ENCODE peak calls at places on chromosomes 11 and 22, in six cellular contexts. One of them, this sample, is unnamed.

GRCh38 chr22:33538277-33538885 is 381.9 kb downstream of the LARGE1 start:
- DNase-seq in HepG2: no peak
- DNase-seq in GM12878: no peak
- DNase-seq in upper lobe of left lung: no peak
- DNase-seq in breast epithelium: no peak
- DNase-seq in stomach: no peak
- DNase-seq in this sample: no peak

GRCh38 chr11:27553186-27553585 is 46.6 kb upstream of the LIN7C start:
- DNase-seq in HepG2: no peak
- DNase-seq in GM12878: no peak
- DNase-seq in upper lobe of left lung: no peak
- DNase-seq in breast epithelium: no peak
- DNase-seq in stomach: no peak
- DNase-seq in this sample: no peak

GRCh38 chr11:11980200-11980599 is 28.2 kb downstream of the DKK3 start:
- DNase-seq in HepG2: no peak
- DNase-seq in GM12878: no peak
- DNase-seq in upper lobe of left lung: no peak
- DNase-seq in breast epithelium: no peak
- DNase-seq in stomach: peak
- DNase-seq in this sample: no peak

GRCh38 chr11:47436726-47437125 is 10.5 kb upstream of the PSMC3 start:
- DNase-seq in HepG2: no peak
- DNase-seq in GM12878: no peak
- DNase-seq in upper lobe of left lung: no peak
- DNase-seq in breast epithelium: no peak
- DNase-seq in stomach: no peak
- DNase-seq in this sample: no peak

GRCh38 chr11:65013130-65013691 is 749 bp upstream of the ARL2 start:
- DNase-seq in HepG2: peak
- DNase-seq in GM12878: no peak
- DNase-seq in upper lobe of left lung: peak
- DNase-seq in breast epithelium: peak
- DNase-seq in stomach: peak
- DNase-seq in this sample: peak

GRCh38 chr11:108906329-108906728 is 241.5 kb downstream of the DDX10 start:
- DNase-seq in HepG2: peak
- DNase-seq in GM12878: no peak
- DNase-seq in upper lobe of left lung: no peak
- DNase-seq in breast epithelium: no peak
- DNase-seq in stomach: no peak
- DNase-seq in this sample: no peak

GRCh38 chr11:64378335-64378884 is 19.4 kb downstream of the RPS6KA4 start:
- DNase-seq in HepG2: no peak
- DNase-seq in GM12878: no peak
- DNase-seq in upper lobe of left lung: no peak
- DNase-seq in breast epithelium: no peak
- DNase-seq in stomach: no peak
- DNase-seq in this sample: peak

GRCh38 chr11:66559141-66559861 is 9.1 kb downstream of the CTSF start:
- DNase-seq in HepG2: no peak
- DNase-seq in GM12878: no peak
- DNase-seq in upper lobe of left lung: peak
- DNase-seq in breast epithelium: no peak
- DNase-seq in stomach: peak
- DNase-seq in this sample: no peak

GRCh38 chr11:2234963-2235362 is 35.4 kb downstream of the ASCL2 start:
- DNase-seq in HepG2: no peak
- DNase-seq in GM12878: no peak
- DNase-seq in upper lobe of left lung: peak
- DNase-seq in breast epithelium: peak
- DNase-seq in stomach: no peak
- DNase-seq in this sample: no peak

GRCh38 chr11:92329644-92330043 is 105.0 kb downstream of the FAT3 start:
- DNase-seq in HepG2: no peak
- DNase-seq in GM12878: no peak
- DNase-seq in upper lobe of left lung: no peak
- DNase-seq in breast epithelium: no peak
- DNase-seq in stomach: no peak
- DNase-seq in this sample: peak

GRCh38 chr11:37770145-37770544 is 1172.1 kb upstream of the RAG2 start:
- DNase-seq in HepG2: no peak
- DNase-seq in GM12878: no peak
- DNase-seq in upper lobe of left lung: no peak
- DNase-seq in breast epithelium: no peak
- DNase-seq in stomach: no peak
- DNase-seq in this sample: no peak

GRCh38 chr11:58626915-58627483 is 4.5 kb downstream of the CNTF start:
- DNase-seq in HepG2: no peak
- DNase-seq in GM12878: no peak
- DNase-seq in upper lobe of left lung: no peak
- DNase-seq in breast epithelium: no peak
- DNase-seq in stomach: no peak
- DNase-seq in this sample: no peak

GRCh38 chr11:20109731-20110445 is 50.4 kb downstream of the DBX1 start:
- DNase-seq in HepG2: no peak
- DNase-seq in GM12878: no peak
- DNase-seq in upper lobe of left lung: no peak
- DNase-seq in breast epithelium: no peak
- DNase-seq in stomach: no peak
- DNase-seq in this sample: no peak

GRCh38 chr11:64449381-64450167 is 90.6 kb downstream of the RPS6KA4 start:
- DNase-seq in HepG2: peak
- DNase-seq in GM12878: peak
- DNase-seq in upper lobe of left lung: peak
- DNase-seq in breast epithelium: no peak
- DNase-seq in stomach: peak
- DNase-seq in this sample: peak

GRCh38 chr22:50047346-50047745 is 10.8 kb downstream of the TTLL8 start:
- DNase-seq in HepG2: no peak
- DNase-seq in GM12878: no peak
- DNase-seq in upper lobe of left lung: no peak
- DNase-seq in breast epithelium: no peak
- DNase-seq in stomach: no peak
- DNase-seq in this sample: no peak

GRCh38 chr11:1650034-1650917 is 20.7 kb downstream of the KRTAP5-5 start:
- DNase-seq in HepG2: no peak
- DNase-seq in GM12878: no peak
- DNase-seq in upper lobe of left lung: no peak
- DNase-seq in breast epithelium: peak
- DNase-seq in stomach: no peak
- DNase-seq in this sample: peak

GRCh38 chr11:112613051-112613972 is 347.9 kb upstream of the NCAM1 start:
- DNase-seq in HepG2: peak
- DNase-seq in GM12878: no peak
- DNase-seq in upper lobe of left lung: no peak
- DNase-seq in breast epithelium: no peak
- DNase-seq in stomach: no peak
- DNase-seq in this sample: no peak

GRCh38 chr11:104602643-104603042 is 295.6 kb downstream of the CASP12 start:
- DNase-seq in HepG2: no peak
- DNase-seq in GM12878: no peak
- DNase-seq in upper lobe of left lung: no peak
- DNase-seq in breast epithelium: no peak
- DNase-seq in stomach: no peak
- DNase-seq in this sample: no peak

GRCh38 chr11:102306048-102306575 is 11.2 kb upstream of the BIRC3 start:
- DNase-seq in HepG2: no peak
- DNase-seq in GM12878: no peak
- DNase-seq in upper lobe of left lung: no peak
- DNase-seq in breast epithelium: no peak
- DNase-seq in stomach: peak
- DNase-seq in this sample: peak

GRCh38 chr11:77044356-77044755 is 10.2 kb downstream of the B3GNT6 start:
- DNase-seq in HepG2: no peak
- DNase-seq in GM12878: no peak
- DNase-seq in upper lobe of left lung: no peak
- DNase-seq in breast epithelium: no peak
- DNase-seq in stomach: no peak
- DNase-seq in this sample: no peak

GRCh38 chr11:77044886-77045285 is 10.7 kb downstream of the B3GNT6 start:
- DNase-seq in HepG2: no peak
- DNase-seq in GM12878: no peak
- DNase-seq in upper lobe of left lung: no peak
- DNase-seq in breast epithelium: no peak
- DNase-seq in stomach: no peak
- DNase-seq in this sample: no peak

GRCh38 chr11:77046060-77046501 is 11.9 kb downstream of the B3GNT6 start:
- DNase-seq in HepG2: no peak
- DNase-seq in GM12878: no peak
- DNase-seq in upper lobe of left lung: peak
- DNase-seq in breast epithelium: no peak
- DNase-seq in stomach: peak
- DNase-seq in this sample: no peak

GRCh38 chr11:77049081-77049480 is 14.9 kb downstream of the B3GNT6 start:
- DNase-seq in HepG2: no peak
- DNase-seq in GM12878: no peak
- DNase-seq in upper lobe of left lung: no peak
- DNase-seq in breast epithelium: no peak
- DNase-seq in stomach: peak
- DNase-seq in this sample: no peak

DNA sequence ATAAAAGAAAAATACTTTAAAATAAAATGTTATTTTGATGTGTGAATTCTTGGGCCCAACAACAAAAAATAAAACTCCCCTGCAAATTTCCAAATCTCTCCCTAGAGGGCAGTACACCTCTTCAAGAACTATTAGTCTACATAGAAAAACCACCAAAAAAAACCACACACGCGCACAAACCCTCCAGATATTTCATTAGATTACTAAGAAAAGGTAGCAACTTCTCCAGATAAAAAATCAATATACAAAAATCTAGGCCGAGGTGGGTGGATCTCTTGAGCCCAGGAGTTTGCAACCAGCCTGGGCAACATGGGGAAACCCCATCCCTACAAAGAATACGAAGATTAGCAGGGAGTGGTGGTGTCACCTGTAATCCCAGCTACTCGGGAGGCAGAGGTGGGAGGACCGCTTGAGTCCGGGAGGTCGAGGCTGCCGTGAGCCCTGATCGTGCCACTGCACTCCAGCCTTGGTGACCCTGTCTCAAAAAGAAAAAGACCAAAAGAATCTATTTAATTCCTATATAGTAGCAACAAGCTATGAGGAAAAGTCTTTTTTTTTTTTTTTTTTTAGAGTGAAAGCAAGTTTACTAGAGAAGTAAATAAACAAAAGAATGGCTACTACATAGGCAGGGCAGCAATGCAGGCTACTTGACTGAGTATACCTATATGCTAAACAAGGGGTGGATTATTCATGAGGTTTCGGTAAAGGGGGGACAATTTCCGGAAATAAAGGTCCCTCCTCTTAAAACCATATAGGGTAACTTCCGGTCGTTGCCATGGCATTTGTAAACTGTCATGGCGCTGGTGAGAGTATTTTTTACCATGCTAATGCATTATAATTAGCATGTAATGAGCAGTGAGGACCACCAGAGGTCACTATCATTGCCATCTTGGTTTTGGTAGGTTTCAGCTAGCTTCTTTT is 13.1 kb downstream of the B3GNT6 start:
- DNase-seq in HepG2: peak
- DNase-seq in GM12878: peak
- DNase-seq in upper lobe of left lung: no peak
- DNase-seq in breast epithelium: no peak
- DNase-seq in stomach: peak
- DNase-seq in this sample: peak
- TF ChIP-seq POLR2AphosphoS5 in HepG2: no peak
- TF ChIP-seq POLR2AphosphoS5 in GM12878: no peak
- TF ChIP-seq POLR2AphosphoS5 in upper lobe of left lung: no peak
- TF ChIP-seq POLR2AphosphoS5 in breast epithelium: no peak
- TF ChIP-seq POLR2AphosphoS5 in stomach: no peak
- TF ChIP-seq POLR2AphosphoS5 in this sample: peak

GRCh38 chr11:14643697-14644395 is at the start of gene PDE3B:
- DNase-seq in HepG2: peak
- DNase-seq in GM12878: no peak
- DNase-seq in upper lobe of left lung: peak
- DNase-seq in breast epithelium: peak
- DNase-seq in stomach: peak
- DNase-seq in this sample: peak
- TF ChIP-seq POLR2A in HepG2: peak
- TF ChIP-seq POLR2A in GM12878: peak
- TF ChIP-seq POLR2A in upper lobe of left lung: peak
- TF ChIP-seq POLR2A in breast epithelium: no peak
- TF ChIP-seq POLR2A in stomach: no peak
- TF ChIP-seq POLR2A in this sample: peak

GRCh38 chr22:35350539-35351503 is 30.1 kb upstream of the HMOX1 start:
- DNase-seq in HepG2: peak
- DNase-seq in GM12878: peak
- DNase-seq in upper lobe of left lung: peak
- DNase-seq in breast epithelium: peak
- DNase-seq in stomach: peak
- DNase-seq in this sample: peak
- TF ChIP-seq CTCF in HepG2: peak
- TF ChIP-seq CTCF in GM12878: peak
- TF ChIP-seq CTCF in upper lobe of left lung: peak
- TF ChIP-seq CTCF in breast epithelium: peak
- TF ChIP-seq CTCF in stomach: peak
- TF ChIP-seq CTCF in this sample: peak

GRCh38 chr11:35141538-35141937 is 2.6 kb downstream of the CD44 start:
- DNase-seq in HepG2: no peak
- DNase-seq in GM12878: no peak
- DNase-seq in upper lobe of left lung: no peak
- DNase-seq in breast epithelium: no peak
- DNase-seq in stomach: peak
- DNase-seq in this sample: peak

GRCh38 chr11:35138949-35139881 is at the start of gene CD44:
- DNase-seq in HepG2: no peak
- DNase-seq in GM12878: no peak
- DNase-seq in upper lobe of left lung: peak
- DNase-seq in breast epithelium: peak
- DNase-seq in stomach: peak
- DNase-seq in this sample: peak

GRCh38 chr11:35142481-35143207 is 3.7 kb downstream of the CD44 start:
- DNase-seq in HepG2: peak
- DNase-seq in GM12878: no peak
- DNase-seq in upper lobe of left lung: no peak
- DNase-seq in breast epithelium: no peak
- DNase-seq in stomach: no peak
- DNase-seq in this sample: no peak

GRCh38 chr11:35139883-35140282 is 912 bp downstream of the CD44 start:
- DNase-seq in HepG2: no peak
- DNase-seq in GM12878: no peak
- DNase-seq in upper lobe of left lung: no peak
- DNase-seq in breast epithelium: no peak
- DNase-seq in stomach: no peak
- DNase-seq in this sample: peak

GRCh38 chr11:35141034-35141433 is 2.1 kb downstream of the CD44 start:
- DNase-seq in HepG2: no peak
- DNase-seq in GM12878: no peak
- DNase-seq in upper lobe of left lung: no peak
- DNase-seq in breast epithelium: no peak
- DNase-seq in stomach: no peak
- DNase-seq in this sample: no peak
- TF ChIP-seq POLR2AphosphoS5 in HepG2: no peak
- TF ChIP-seq POLR2AphosphoS5 in GM12878: no peak
- TF ChIP-seq POLR2AphosphoS5 in upper lobe of left lung: no peak
- TF ChIP-seq POLR2AphosphoS5 in breast epithelium: no peak
- TF ChIP-seq POLR2AphosphoS5 in stomach: no peak
- TF ChIP-seq POLR2AphosphoS5 in this sample: no peak

This sample was measured in prostate gland.